ENCODE peak calls at places on chromosomes 1 and 21, in seven cellular contexts. P, E, M, L, A, H and S are unnamed samples.

GRCh38 chr1:203165101-203165799 is 10.4 kb downstream of the MYBPH start:
- DNase-seq in M (no peak), E (no peak), L (no peak), H (no peak), A (no peak), P (no peak), S (no peak)

GRCh38 chr1:186958520-186958919 is 129.8 kb downstream of the PLA2G4A start:
- DNase-seq in P (no peak), M (no peak), A (no peak), H (no peak), E (no peak), L (no peak), S (no peak)

GRCh38 chr1:192954705-192955265 is 104.4 kb downstream of the UCHL5 start:
- DNase-seq in A (no peak), H (no peak), L (no peak), P (no peak), M (no peak), E (no peak), S (no peak)

GRCh38 chr1:192559115-192560006 is 16.2 kb upstream of the RGS1 start:
- DNase-seq in H (peak; percentile 84), E (no peak), P (no peak), M (no peak), L (no peak), A (no peak), S (no peak)

GRCh38 chr1:201298381-201299367 is 15.4 kb downstream of the PKP1 start:
- DNase-seq in P (no peak), E (no peak), M (no peak), H (no peak), A (no peak), L (no peak), S (no peak)

GRCh38 chr1:19260211-19261138 is 8.9 kb downstream of the MRTO4 start:
- DNase-seq in E (no peak), P (no peak), L (no peak), M (no peak), A (no peak), H (no peak), S (no peak)

GRCh38 chr1:70486676-70487470 is 75.8 kb downstream of the CTH start:
- DNase-seq in H (no peak), A (no peak), M (no peak), E (peak; percentile 9), L (no peak), P (no peak), S (no peak)

GRCh38 chr1:167344605-167345385 is 124.1 kb downstream of the POU2F1 start:
- DNase-seq in H (no peak), P (no peak), M (no peak), L (no peak), E (no peak), A (no peak), S (no peak)

GRCh38 chr1:174447866-174448530 is at the start of gene GPR52:
- DNase-seq in M (no peak), P (no peak), H (no peak), E (no peak), A (no peak), L (no peak), S (no peak)

GRCh38 chr1:172154571-172154970 is 265.9 kb upstream of the C1orf105 start:
- DNase-seq in M (no peak), E (no peak), L (no peak), P (no peak), H (peak; percentile 27), A (no peak), S (no peak)

GRCh38 chr1:114339379-114339778 is 171.6 kb downstream of the TRIM33 start:
- DNase-seq in E (no peak), L (no peak), H (no peak), A (no peak), M (no peak), P (no peak), S (no peak)

GRCh38 chr1:27968692-27969091 is 8.9 kb downstream of the XKR8 start:
- DNase-seq in E (no peak), P (no peak), A (no peak), H (no peak), M (peak; percentile 23), L (no peak), S (no peak)

GRCh38 chr1:178870944-178871343 is at the start of gene ANGPTL1:
- DNase-seq in P (no peak), H (no peak), L (no peak), M (no peak), E (no peak), A (no peak), S (no peak)

GRCh38 chr1:178869114-178869697 is 1.7 kb downstream of the ANGPTL1 start:
- DNase-seq in M (no peak), H (no peak), P (no peak), E (no peak), A (no peak), L (no peak), S (no peak)

GRCh38 chr1:199918196-199918789 is 109.2 kb upstream of the NR5A2 start:
- DNase-seq in L (no peak), H (no peak), M (no peak), E (no peak), P (no peak), A (no peak), S (no peak)

GRCh38 chr21:27423073-27423472 is 456.2 kb upstream of the ADAMTS5 start:
- DNase-seq in L (no peak), E (no peak), A (no peak), H (no peak), P (no peak), M (no peak), S (no peak)

GRCh38 chr1:173195596-173196088 is 11.5 kb downstream of the TNFSF4 start:
- DNase-seq in A (no peak), L (no peak), P (no peak), E (peak; percentile 63), H (no peak), M (peak; percentile 78), S (no peak)

GRCh38 chr1:67408148-67408547 is 22.1 kb downstream of the SERBP1 start:
- DNase-seq in P (no peak), H (no peak), E (no peak), M (no peak), A (no peak), L (no peak), S (no peak)

GRCh38 chr1:111990026-111990877 is 784 bp upstream of the KCND3 start:
- DNase-seq in H (no peak), P (no peak), E (no peak), L (no peak), A (no peak), M (no peak), S (no peak)

GRCh38 chr21:25466470-25466869 is 140.8 kb downstream of the MRPL39 start:
- DNase-seq in L (no peak), E (no peak), M (no peak), H (no peak), P (no peak), A (no peak), S (no peak)

GRCh38 chr1:9721606-9722377 is 70.3 kb downstream of the PIK3CD start:
- DNase-seq in L (peak; percentile 82), M (peak; percentile 87), H (no peak), E (peak; percentile 65), P (no peak), A (peak; percentile 82), S (peak; percentile 72)